ENCODE peak calls at places on chromosomes 6 and 20, in eight cellular contexts. One of them, this sample, is unnamed.

GRCh38 chr6:150894935-150895686 is 29.6 kb downstream of the MTHFD1L start:
- DNase-seq in HCT116: no peak
- DNase-seq in ACHN: no peak
- DNase-seq in stimulated activated CD4-positive, alpha-beta T cell treated with anti-CD3 and anti-CD28 coated beads, Interleukin-15, amount 100 ng/mL, for 24 hours: peak; percentile 34
- DNase-seq in HAP-1: peak; percentile 49
- DNase-seq in T-helper 1 cell: no peak
- DNase-seq in H7: no peak
- DNase-seq in H54: no peak
- DNase-seq in this sample: no peak

GRCh38 chr20:60467771-60468170 is 509.5 kb downstream of the CDH26 start:
- DNase-seq in HCT116: no peak
- DNase-seq in ACHN: no peak
- DNase-seq in stimulated activated CD4-positive, alpha-beta T cell treated with anti-CD3 and anti-CD28 coated beads, Interleukin-15, amount 100 ng/mL, for 24 hours: no peak
- DNase-seq in HAP-1: no peak
- DNase-seq in T-helper 1 cell: no peak
- DNase-seq in H7: no peak
- DNase-seq in H54: no peak
- DNase-seq in this sample: no peak

GRCh38 chr6:140320799-140321099 is 946.3 kb upstream of the CITED2 start:
- DNase-seq in HCT116: no peak
- DNase-seq in ACHN: no peak
- DNase-seq in stimulated activated CD4-positive, alpha-beta T cell treated with anti-CD3 and anti-CD28 coated beads, Interleukin-15, amount 100 ng/mL, for 24 hours: no peak
- DNase-seq in HAP-1: no peak
- DNase-seq in T-helper 1 cell: no peak
- DNase-seq in H7: no peak
- DNase-seq in H54: no peak
- DNase-seq in this sample: no peak

GRCh38 chr6:17705428-17705777 is 1.3 kb downstream of the NUP153 start:
- DNase-seq in HCT116: peak; percentile 21
- DNase-seq in ACHN: peak; percentile 77
- DNase-seq in stimulated activated CD4-positive, alpha-beta T cell treated with anti-CD3 and anti-CD28 coated beads, Interleukin-15, amount 100 ng/mL, for 24 hours: no peak
- DNase-seq in HAP-1: peak; percentile 49
- DNase-seq in T-helper 1 cell: no peak
- DNase-seq in H7: peak; percentile 76
- DNase-seq in H54: no peak
- DNase-seq in this sample: peak; percentile 51

GRCh38 chr6:96923400-96923799 is 1.1 kb upstream of the KLHL32 start:
- DNase-seq in HCT116: no peak
- DNase-seq in ACHN: no peak
- DNase-seq in stimulated activated CD4-positive, alpha-beta T cell treated with anti-CD3 and anti-CD28 coated beads, Interleukin-15, amount 100 ng/mL, for 24 hours: no peak
- DNase-seq in HAP-1: no peak
- DNase-seq in T-helper 1 cell: no peak
- DNase-seq in H7: no peak
- DNase-seq in H54: no peak
- DNase-seq in this sample: no peak

GRCh38 chr20:25207149-25207959 is 11.8 kb downstream of the ENTPD6 start:
- DNase-seq in HCT116: no peak
- DNase-seq in ACHN: no peak
- DNase-seq in stimulated activated CD4-positive, alpha-beta T cell treated with anti-CD3 and anti-CD28 coated beads, Interleukin-15, amount 100 ng/mL, for 24 hours: no peak
- DNase-seq in HAP-1: no peak
- DNase-seq in T-helper 1 cell: no peak
- DNase-seq in H7: no peak
- DNase-seq in H54: no peak
- DNase-seq in this sample: no peak

GRCh38 chr20:45510242-45510862 is 5.1 kb downstream of the SPINT3 start:
- DNase-seq in HCT116: no peak
- DNase-seq in ACHN: no peak
- DNase-seq in stimulated activated CD4-positive, alpha-beta T cell treated with anti-CD3 and anti-CD28 coated beads, Interleukin-15, amount 100 ng/mL, for 24 hours: no peak
- DNase-seq in HAP-1: no peak
- DNase-seq in T-helper 1 cell: no peak
- DNase-seq in H7: no peak
- DNase-seq in H54: no peak
- DNase-seq in this sample: no peak

GRCh38 chr6:33207569-33208088 is 671 bp upstream of the RING1 start:
- DNase-seq in HCT116: no peak
- DNase-seq in ACHN: peak; percentile 58
- DNase-seq in stimulated activated CD4-positive, alpha-beta T cell treated with anti-CD3 and anti-CD28 coated beads, Interleukin-15, amount 100 ng/mL, for 24 hours: peak; percentile 34
- DNase-seq in HAP-1: peak; percentile 75
- DNase-seq in T-helper 1 cell: no peak
- DNase-seq in H7: peak; percentile 78
- DNase-seq in H54: no peak
- DNase-seq in this sample: no peak

This sample was measured in ureter.